ENCODE peak calls at places on chromosomes 4 and X, in four cellular contexts. Q is activated gamma-delta T cell treated with Interleukin-2 at 50 U/mL for 16 hours, X is C1 segment of cervical spinal cord, A is brain microvascular endothelial cell. N is an unnamed sample.

GRCh38 chr4:32962100-32962499 is 2241.9 kb downstream of the PCDH7 start:
- DNase-seq in Q (no peak), X (no peak), A (no peak), N (no peak)

GRCh38 chr4:25663778-25664177 is 8.1 kb downstream of the SLC34A2 start:
- DNase-seq in Q (no peak), X (no peak), A (no peak), N (no peak)

GRCh38 chrX:125492439-125492838 is 172.8 kb downstream of the TEX13C start:
- DNase-seq in Q (no peak), X (no peak), A (no peak), N (no peak)

GRCh38 chrX:119573840-119574393 is 446 bp upstream of the UBE2A start:
- DNase-seq in Q (no peak), X (peak), A (peak), N (no peak)

GRCh38 chr4:61336488-61336887 is 136.4 kb downstream of the ADGRL3 start:
- DNase-seq in Q (no peak), X (peak), A (no peak), N (no peak)

GRCh38 chr4:54971474-54971950 is 153.9 kb downstream of the KDR start:
- DNase-seq in Q (no peak), X (no peak), A (peak), N (peak)

GRCh38 chr4:75634951-75635350 is 4.6 kb upstream of the CDKL2 start:
- DNase-seq in Q (no peak), X (no peak), A (no peak), N (no peak)

GRCh38 chr4:20253272-20253798 is 1.6 kb downstream of the SLIT2 start:
- DNase-seq in Q (no peak), X (no peak), A (no peak), N (no peak)

GRCh38 chr4:138475116-138475515 is 233.0 kb upstream of the SLC7A11 start:
- DNase-seq in Q (no peak), X (no peak), A (no peak), N (no peak)

GRCh38 chr4:108512615-108513505 is 107.5 kb upstream of the RPL34 start:
- DNase-seq in Q (peak), X (no peak), A (peak), N (no peak)

GRCh38 chr4:61094854-61095598 is 105.1 kb upstream of the ADGRL3 start:
- DNase-seq in Q (no peak), X (no peak), A (no peak), N (no peak)

GRCh38 chrX:41981481-41982013 is 58.2 kb upstream of the CASK start:
- DNase-seq in Q (no peak), X (no peak), A (no peak), N (no peak)

GRCh38 chr4:40331092-40331824 is 3.9 kb upstream of the CHRNA9 start:
- DNase-seq in Q (no peak), X (no peak), A (no peak), N (no peak)

GRCh38 chr4:109729155-109729562 is 711 bp downstream of the PLA2G12A start:
- DNase-seq in Q (no peak), X (no peak), A (no peak), N (no peak)

GRCh38 chr4:74370912-74371311 is 6.0 kb downstream of the EREG start:
- DNase-seq in Q (no peak), X (no peak), A (peak), N (no peak)

GRCh38 chrX:122517781-122518180 is 666.3 kb upstream of the GRIA3 start:
- DNase-seq in Q (no peak), X (no peak), A (no peak), N (no peak)

GRCh38 chrX:15465896-15466651 is 27.1 kb downstream of the PIR start:
- DNase-seq in Q (no peak), X (no peak), A (no peak), N (no peak)

GRCh38 chrX:148501121-148502066 is 977 bp downstream of the AFF2 start:
- DNase-seq in Q (no peak), X (peak), A (no peak), N (no peak)

GRCh38 chrX:37472836-37473235 is 98.6 kb upstream of the LANCL3 start:
- DNase-seq in Q (no peak), X (no peak), A (no peak), N (peak)

GRCh38 chrX:85851418-85851817 is 195.9 kb downstream of the CHM start:
- DNase-seq in Q (no peak), X (no peak), A (no peak), N (no peak)

GRCh38 chr4:102217345-102217744 is 127.9 kb downstream of the SLC39A8 start:
- DNase-seq in Q (no peak), X (no peak), A (no peak), N (no peak)

GRCh38 chrX:74540635-74541249 is 73.7 kb downstream of the RLIM start:
- DNase-seq in Q (no peak), X (no peak), A (no peak), N (no peak)

GRCh38 chr4:185811509-185812364 is at the start of gene SORBS2:
- DNase-seq in Q (no peak), X (peak), A (peak), N (no peak)

GRCh38 chrX:97666890-97667289 is 783.2 kb downstream of the RPA4 start:
- DNase-seq in Q (no peak), X (no peak), A (no peak), N (no peak)

GRCh38 chrX:69236641-69237040 is 71.4 kb upstream of the PJA1 start:
- DNase-seq in Q (no peak), X (no peak), A (no peak), N (no peak)

GRCh38 chr4:19913670-19914069 is 338.0 kb upstream of the SLIT2 start:
- DNase-seq in Q (no peak), X (no peak), A (no peak), N (no peak)

GRCh38 chr4:3529363-3529762 is 2.9 kb downstream of the LRPAP1 start:
- DNase-seq in Q (no peak), X (no peak), A (no peak), N (no peak)

GRCh38 chr4:56276547-56276946 is 110.7 kb downstream of the AASDH start:
- DNase-seq in Q (no peak), X (no peak), A (peak), N (no peak)

GRCh38 chr4:180436366-180436765 is 1806.8 kb upstream of the TENM3 start:
- DNase-seq in Q (no peak), X (peak), A (no peak), N (no peak)

GRCh38 chrX:39855748-39856129 is 242.0 kb downstream of the BCOR start:
- DNase-seq in Q (peak), X (peak), A (peak), N (no peak)

GRCh38 chr4:1082215-1083182 is 30.9 kb downstream of the RNF212 start:
- DNase-seq in Q (no peak), X (no peak), A (peak), N (peak)

GRCh38 chr4:146959692-146960091 is 14.0 kb upstream of the TTC29 start:
- DNase-seq in Q (no peak), X (no peak), A (peak), N (no peak)

GRCh38 chrX:72060196-72060974 is 71.3 kb downstream of the RTL5 start:
- DNase-seq in Q (no peak), X (peak), A (no peak), N (no peak)